ENCODE peak calls at places on chromosomes 7 and 10, in ten cellular contexts. One of them, this sample, is unnamed.

GRCh38 chr10:4691776-4692175 is 134.2 kb upstream of the AKR1E2 start:
- DNase-seq in SW480: peak; percentile 13
- DNase-seq in G401: no peak
- DNase-seq in cardiac muscle cell: no peak
- DNase-seq in NCI-H345: no peak
- DNase-seq in IMR-90: peak; percentile 66
- DNase-seq in GM03348: peak; percentile 24
- DNase-seq in GM04503: no peak
- DNase-seq in H7: no peak
- DNase-seq in left cardiac atrium: no peak
- DNase-seq in this sample: no peak

GRCh38 chr7:21550821-21551531 is 8.1 kb downstream of the DNAH11 start:
- DNase-seq in SW480: no peak
- DNase-seq in G401: no peak
- DNase-seq in cardiac muscle cell: no peak
- DNase-seq in NCI-H345: no peak
- DNase-seq in IMR-90: no peak
- DNase-seq in GM03348: no peak
- DNase-seq in GM04503: no peak
- DNase-seq in H7: peak; percentile 30
- DNase-seq in left cardiac atrium: no peak
- DNase-seq in this sample: peak; percentile 82

GRCh38 chr10:131679926-131680325 is 220.9 kb upstream of the PPP2R2D start:
- DNase-seq in SW480: no peak
- DNase-seq in G401: no peak
- DNase-seq in cardiac muscle cell: no peak
- DNase-seq in NCI-H345: no peak
- DNase-seq in IMR-90: no peak
- DNase-seq in GM03348: no peak
- DNase-seq in GM04503: no peak
- DNase-seq in H7: no peak
- DNase-seq in left cardiac atrium: no peak
- DNase-seq in this sample: no peak

GRCh38 chr7:80724249-80724871 is 85.9 kb downstream of the CD36 start:
- DNase-seq in SW480: no peak
- DNase-seq in G401: peak; percentile 14
- DNase-seq in cardiac muscle cell: peak; percentile 9
- DNase-seq in NCI-H345: no peak
- DNase-seq in IMR-90: peak; percentile 89
- DNase-seq in GM03348: peak; percentile 43
- DNase-seq in GM04503: peak; percentile 90
- DNase-seq in H7: no peak
- DNase-seq in left cardiac atrium: no peak
- DNase-seq in this sample: peak; percentile 68

GRCh38 chr10:88707429-88708110 is 1.5 kb downstream of the LIPK start:
- DNase-seq in SW480: peak; percentile 85
- DNase-seq in G401: no peak
- DNase-seq in cardiac muscle cell: no peak
- DNase-seq in NCI-H345: no peak
- DNase-seq in IMR-90: peak; percentile 81
- DNase-seq in GM03348: peak; percentile 32
- DNase-seq in GM04503: peak; percentile 31
- DNase-seq in H7: no peak
- DNase-seq in left cardiac atrium: no peak
- DNase-seq in this sample: no peak

GRCh38 chr10:24518981-24519597 is 204.6 kb downstream of the ARHGAP21 start:
- DNase-seq in SW480: peak; percentile 41
- DNase-seq in G401: peak; percentile 77
- DNase-seq in cardiac muscle cell: peak; percentile 84
- DNase-seq in NCI-H345: peak; percentile 20
- DNase-seq in IMR-90: peak; percentile 60
- DNase-seq in GM03348: peak; percentile 86
- DNase-seq in GM04503: no peak
- DNase-seq in H7: peak; percentile 73
- DNase-seq in left cardiac atrium: peak; percentile 69
- DNase-seq in this sample: peak; percentile 89

GRCh38 chr10:125012851-125013528 is 71.1 kb downstream of the ZRANB1 start:
- DNase-seq in SW480: no peak
- DNase-seq in G401: no peak
- DNase-seq in cardiac muscle cell: no peak
- DNase-seq in NCI-H345: no peak
- DNase-seq in IMR-90: no peak
- DNase-seq in GM03348: no peak
- DNase-seq in GM04503: no peak
- DNase-seq in H7: no peak
- DNase-seq in left cardiac atrium: peak; percentile 10
- DNase-seq in this sample: no peak

GRCh38 chr10:71660313-71660712 is 59.3 kb downstream of the C10orf105 start:
- DNase-seq in SW480: no peak
- DNase-seq in G401: no peak
- DNase-seq in cardiac muscle cell: no peak
- DNase-seq in NCI-H345: no peak
- DNase-seq in IMR-90: no peak
- DNase-seq in GM03348: no peak
- DNase-seq in GM04503: no peak
- DNase-seq in H7: no peak
- DNase-seq in left cardiac atrium: no peak
- DNase-seq in this sample: no peak

GRCh38 chr10:123017421-123018165 is 8.8 kb downstream of the ACADSB start:
- DNase-seq in SW480: no peak
- DNase-seq in G401: no peak
- DNase-seq in cardiac muscle cell: no peak
- DNase-seq in NCI-H345: no peak
- DNase-seq in IMR-90: no peak
- DNase-seq in GM03348: no peak
- DNase-seq in GM04503: no peak
- DNase-seq in H7: no peak
- DNase-seq in left cardiac atrium: no peak
- DNase-seq in this sample: peak; percentile 81

GRCh38 chr10:56895306-56895705 is 534.2 kb upstream of the ZWINT start:
- DNase-seq in SW480: no peak
- DNase-seq in G401: no peak
- DNase-seq in cardiac muscle cell: no peak
- DNase-seq in NCI-H345: no peak
- DNase-seq in IMR-90: no peak
- DNase-seq in GM03348: no peak
- DNase-seq in GM04503: no peak
- DNase-seq in H7: no peak
- DNase-seq in left cardiac atrium: no peak
- DNase-seq in this sample: no peak

GRCh38 chr10:59563506-59563905 is 146.1 kb downstream of the SLC16A9 start:
- DNase-seq in SW480: no peak
- DNase-seq in G401: no peak
- DNase-seq in cardiac muscle cell: no peak
- DNase-seq in NCI-H345: no peak
- DNase-seq in IMR-90: no peak
- DNase-seq in GM03348: peak; percentile 33
- DNase-seq in GM04503: no peak
- DNase-seq in H7: no peak
- DNase-seq in left cardiac atrium: no peak
- DNase-seq in this sample: no peak

GRCh38 chr10:11337516-11337915 is 273.9 kb downstream of the USP6NL start:
- DNase-seq in SW480: no peak
- DNase-seq in G401: no peak
- DNase-seq in cardiac muscle cell: no peak
- DNase-seq in NCI-H345: no peak
- DNase-seq in IMR-90: no peak
- DNase-seq in GM03348: no peak
- DNase-seq in GM04503: no peak
- DNase-seq in H7: peak; percentile 58
- DNase-seq in left cardiac atrium: no peak
- DNase-seq in this sample: peak; percentile 34

GRCh38 chr10:95864906-95865813 is 42.6 kb upstream of the CC2D2B start:
- DNase-seq in SW480: peak; percentile 55
- DNase-seq in G401: peak; percentile 22
- DNase-seq in cardiac muscle cell: peak; percentile 61
- DNase-seq in NCI-H345: peak; percentile 2
- DNase-seq in IMR-90: peak; percentile 86
- DNase-seq in GM03348: peak; percentile 83
- DNase-seq in GM04503: peak; percentile 53
- DNase-seq in H7: peak; percentile 66
- DNase-seq in left cardiac atrium: peak; percentile 28
- DNase-seq in this sample: peak; percentile 82

GRCh38 chr10:88254091-88254490 is 329.0 kb downstream of the RNLS start:
- DNase-seq in SW480: peak; percentile 17
- DNase-seq in G401: no peak
- DNase-seq in cardiac muscle cell: no peak
- DNase-seq in NCI-H345: no peak
- DNase-seq in IMR-90: peak; percentile 90
- DNase-seq in GM03348: peak; percentile 67
- DNase-seq in GM04503: peak; percentile 39
- DNase-seq in H7: no peak
- DNase-seq in left cardiac atrium: peak; percentile 34
- DNase-seq in this sample: no peak

GRCh38 chr7:91832493-91833045 is 47.9 kb downstream of the MTERF1 start:
- DNase-seq in SW480: no peak
- DNase-seq in G401: no peak
- DNase-seq in cardiac muscle cell: no peak
- DNase-seq in NCI-H345: no peak
- DNase-seq in IMR-90: peak; percentile 29
- DNase-seq in GM03348: no peak
- DNase-seq in GM04503: no peak
- DNase-seq in H7: no peak
- DNase-seq in left cardiac atrium: no peak
- DNase-seq in this sample: no peak

GRCh38 chr10:99660662-99661369 is 1.5 kb downstream of the ENTPD7 start:
- DNase-seq in SW480: no peak
- DNase-seq in G401: no peak
- DNase-seq in cardiac muscle cell: no peak
- DNase-seq in NCI-H345: no peak
- DNase-seq in IMR-90: peak; percentile 14
- DNase-seq in GM03348: no peak
- DNase-seq in GM04503: no peak
- DNase-seq in H7: no peak
- DNase-seq in left cardiac atrium: no peak
- DNase-seq in this sample: no peak

GRCh38 chr10:119654540-119654939 is 3.4 kb downstream of the BAG3 start:
- DNase-seq in SW480: no peak
- DNase-seq in G401: peak; percentile 84
- DNase-seq in cardiac muscle cell: no peak
- DNase-seq in NCI-H345: peak; percentile 10
- DNase-seq in IMR-90: no peak
- DNase-seq in GM03348: no peak
- DNase-seq in GM04503: no peak
- DNase-seq in H7: peak; percentile 45
- DNase-seq in left cardiac atrium: peak; percentile 68
- DNase-seq in this sample: no peak

GRCh38 chr10:128437786-128438350 is 311.6 kb upstream of the MKI67 start:
- DNase-seq in SW480: no peak
- DNase-seq in G401: no peak
- DNase-seq in cardiac muscle cell: no peak
- DNase-seq in NCI-H345: no peak
- DNase-seq in IMR-90: no peak
- DNase-seq in GM03348: no peak
- DNase-seq in GM04503: no peak
- DNase-seq in H7: no peak
- DNase-seq in left cardiac atrium: no peak
- DNase-seq in this sample: no peak

GRCh38 chr10:18501610-18502009 is 149.8 kb downstream of the NSUN6 start:
- DNase-seq in SW480: no peak
- DNase-seq in G401: no peak
- DNase-seq in cardiac muscle cell: no peak
- DNase-seq in NCI-H345: no peak
- DNase-seq in IMR-90: no peak
- DNase-seq in GM03348: no peak
- DNase-seq in GM04503: no peak
- DNase-seq in H7: no peak
- DNase-seq in left cardiac atrium: no peak
- DNase-seq in this sample: no peak

GRCh38 chr10:124671486-124672075 is 72.6 kb downstream of the FAM53B start:
- DNase-seq in SW480: peak; percentile 89
- DNase-seq in G401: no peak
- DNase-seq in cardiac muscle cell: no peak
- DNase-seq in NCI-H345: no peak
- DNase-seq in IMR-90: no peak
- DNase-seq in GM03348: peak; percentile 41
- DNase-seq in GM04503: no peak
- DNase-seq in H7: peak; percentile 87
- DNase-seq in left cardiac atrium: peak; percentile 68
- DNase-seq in this sample: peak; percentile 57

GRCh38 chr7:138756591-138757222 is 41.1 kb upstream of the TMEM213 start:
- DNase-seq in SW480: peak; percentile 21
- DNase-seq in G401: no peak
- DNase-seq in cardiac muscle cell: no peak
- DNase-seq in NCI-H345: no peak
- DNase-seq in IMR-90: no peak
- DNase-seq in GM03348: no peak
- DNase-seq in GM04503: no peak
- DNase-seq in H7: no peak
- DNase-seq in left cardiac atrium: no peak
- DNase-seq in this sample: no peak

GRCh38 chr7:123198668-123199652 is 809 bp downstream of the SLC13A1 start:
- DNase-seq in SW480: no peak
- DNase-seq in G401: no peak
- DNase-seq in cardiac muscle cell: no peak
- DNase-seq in NCI-H345: no peak
- DNase-seq in IMR-90: no peak
- DNase-seq in GM03348: no peak
- DNase-seq in GM04503: no peak
- DNase-seq in H7: no peak
- DNase-seq in left cardiac atrium: no peak
- DNase-seq in this sample: no peak

GRCh38 chr7:123367508-123368122 is 166.8 kb downstream of the IQUB start:
- DNase-seq in SW480: peak; percentile 45
- DNase-seq in G401: no peak
- DNase-seq in cardiac muscle cell: peak; percentile 53
- DNase-seq in NCI-H345: no peak
- DNase-seq in IMR-90: no peak
- DNase-seq in GM03348: peak; percentile 42
- DNase-seq in GM04503: no peak
- DNase-seq in H7: peak; percentile 34
- DNase-seq in left cardiac atrium: no peak
- DNase-seq in this sample: peak; percentile 71

GRCh38 chr7:73872056-73872908 is 11.3 kb downstream of the TMEM270 start:
- DNase-seq in SW480: no peak
- DNase-seq in G401: no peak
- DNase-seq in cardiac muscle cell: no peak
- DNase-seq in NCI-H345: no peak
- DNase-seq in IMR-90: no peak
- DNase-seq in GM03348: no peak
- DNase-seq in GM04503: no peak
- DNase-seq in H7: peak; percentile 58
- DNase-seq in left cardiac atrium: peak; percentile 2
- DNase-seq in this sample: no peak

GRCh38 chr10:132165416-132165980 is 21.2 kb upstream of the DPYSL4 start:
- DNase-seq in SW480: no peak
- DNase-seq in G401: no peak
- DNase-seq in cardiac muscle cell: no peak
- DNase-seq in NCI-H345: no peak
- DNase-seq in IMR-90: no peak
- DNase-seq in GM03348: no peak
- DNase-seq in GM04503: no peak
- DNase-seq in H7: no peak
- DNase-seq in left cardiac atrium: no peak
- DNase-seq in this sample: no peak

GRCh38 chr7:94160719-94161435 is 156.7 kb upstream of the BET1 start:
- DNase-seq in SW480: peak; percentile 47
- DNase-seq in G401: no peak
- DNase-seq in cardiac muscle cell: no peak
- DNase-seq in NCI-H345: no peak
- DNase-seq in IMR-90: no peak
- DNase-seq in GM03348: no peak
- DNase-seq in GM04503: no peak
- DNase-seq in H7: no peak
- DNase-seq in left cardiac atrium: no peak
- DNase-seq in this sample: no peak

GRCh38 chr7:131166066-131166465 is 161.6 kb upstream of the MKLN1 start:
- DNase-seq in SW480: no peak
- DNase-seq in G401: no peak
- DNase-seq in cardiac muscle cell: no peak
- DNase-seq in NCI-H345: no peak
- DNase-seq in IMR-90: peak; percentile 41
- DNase-seq in GM03348: no peak
- DNase-seq in GM04503: no peak
- DNase-seq in H7: no peak
- DNase-seq in left cardiac atrium: no peak
- DNase-seq in this sample: no peak

GRCh38 chr7:122219253-122219865 is 75.3 kb upstream of the AASS start:
- DNase-seq in SW480: no peak
- DNase-seq in G401: peak; percentile 53
- DNase-seq in cardiac muscle cell: peak; percentile 32
- DNase-seq in NCI-H345: peak; percentile 30
- DNase-seq in IMR-90: peak; percentile 26
- DNase-seq in GM03348: peak; percentile 22
- DNase-seq in GM04503: no peak
- DNase-seq in H7: no peak
- DNase-seq in left cardiac atrium: no peak
- DNase-seq in this sample: peak; percentile 61